ENCODE peak calls at places on chromosomes 11 and 22, in four cellular contexts. T is ELF-1, G is activated gamma-delta T cell treated with Interleukin-2 at 50 U/mL for 16 hours, Y is cerebellar cortex. U is an unnamed sample.

GRCh38 chr22:45477366-45478107 is 25.1 kb upstream of the FBLN1 start:
- DNase-seq in G (no peak), Y (no peak), T (no peak), U (no peak)

GRCh38 chr11:63920126-63920869 is 3.3 kb upstream of the RCOR2 start:
- DNase-seq in T (peak; percentile 71), G (no peak), Y (peak; percentile 68), U (no peak)

GRCh38 chr22:34842630-34843029 is 223.3 kb upstream of the ISX start:
- DNase-seq in T (no peak), G (no peak), Y (no peak), U (no peak)

GRCh38 chr11:102158151-102158734 is 48.0 kb downstream of the YAP1 start:
- DNase-seq in Y (no peak), G (no peak), T (no peak), U (no peak)

GRCh38 chr11:15687342-15687741 is 572.6 kb downstream of the INSC start:
- DNase-seq in G (no peak), Y (no peak), T (no peak), U (no peak)

GRCh38 chr22:45242778-45243191 is 2.1 kb upstream of the KIAA0930 start:
- DNase-seq in Y (peak; percentile 36), G (no peak), T (no peak), U (no peak)

GRCh38 chr11:86978756-86979608 is 23.8 kb upstream of the FZD4 start:
- DNase-seq in Y (peak; percentile 14), T (no peak), G (no peak), U (no peak)

GRCh38 chr22:29208879-29209623 is 3.4 kb downstream of the EMID1 start:
- DNase-seq in Y (no peak), T (peak; percentile 47), G (no peak), U (no peak)

GRCh38 chr11:6618117-6619020 is 853 bp downstream of the TPP1 start:
- DNase-seq in T (no peak), G (peak; percentile 57), Y (peak; percentile 33), U (no peak)

U was measured in smooth muscle cell of the brain vasculature.